ENCODE peak calls at places on chromosomes 2 and 18, in six cellular contexts. J, U, W, D, C and I are unnamed samples.

GRCh38 chr2:66573866-66574265 is 138.9 kb downstream of the MEIS1 start:
- DNase-seq in C (no peak), J (no peak), D (peak; percentile 16), U (no peak), W (no peak), I (no peak)

GRCh38 chr2:2656046-2656715 is 325.1 kb upstream of the MYT1L start:
- DNase-seq in C (no peak), J (no peak), U (no peak), W (no peak), D (no peak), I (no peak)

GRCh38 chr2:180519276-180519675 is 461.1 kb upstream of the UBE2E3 start:
- DNase-seq in C (no peak), U (no peak), D (no peak), W (no peak), J (no peak), I (no peak)

GRCh38 chr18:13503839-13504238 is 222.5 kb downstream of the FAM210A start:
- DNase-seq in W (no peak), D (no peak), C (peak; percentile 20), J (no peak), U (no peak), I (no peak)

GRCh38 chr2:29455202-29455885 is 340.1 kb downstream of the CLIP4 start:
- DNase-seq in J (no peak), U (no peak), D (no peak), C (no peak), W (no peak), I (no peak)

GRCh38 chr2:74597456-74597855 is 42.9 kb downstream of the DOK1 start:
- DNase-seq in D (no peak), W (no peak), J (no peak), U (no peak), C (no peak), I (no peak)

GRCh38 chr2:84674099-84674498 is 157.8 kb downstream of the DNAH6 start:
- DNase-seq in J (no peak), W (no peak), D (no peak), C (no peak), U (no peak), I (no peak)

GRCh38 chr2:12484536-12485115 is 232.1 kb upstream of the TRIB2 start:
- DNase-seq in D (no peak), C (no peak), U (no peak), W (no peak), J (no peak), I (no peak)

GRCh38 chr2:131682122-131682944 is 154.6 kb downstream of the CCDC74A start:
- DNase-seq in W (peak; percentile 93), U (peak; percentile 64), D (peak; percentile 84), C (peak; percentile 86), J (peak; percentile 79), I (peak; percentile 75)
- TF ChIP-seq CTCF in W (no peak), U (peak; percentile 24), D (peak; percentile 38), C (no peak), J (peak; percentile 40), I (no peak)

DNA sequence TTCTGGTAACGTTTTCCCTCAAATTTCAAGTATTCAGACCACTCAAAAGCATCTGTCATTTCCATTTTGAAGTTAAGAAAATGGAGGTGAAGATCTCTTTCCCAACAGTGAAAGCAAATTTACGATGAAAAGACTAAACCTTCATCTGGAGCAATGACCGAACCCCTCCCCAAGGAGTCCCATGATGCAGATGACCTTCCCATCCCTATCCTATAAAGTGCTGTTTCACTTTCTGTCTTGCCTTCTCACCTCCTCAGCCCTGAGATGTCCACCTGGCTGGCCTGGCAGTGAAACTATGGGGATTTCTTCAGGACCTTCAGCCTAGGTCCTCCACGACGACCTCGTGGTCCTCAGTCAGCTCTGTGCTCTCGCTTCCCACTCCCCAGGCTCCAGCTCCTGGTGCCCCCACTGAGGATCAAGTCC is 925 bp upstream of the NPC1 start:
- DNase-seq in U (no peak), C (no peak), W (no peak), J (no peak), D (peak; percentile 20), I (no peak)
- H3K4me3 ChIP-seq in U (no peak overlapping the region), C (peak overlapping the region; percentile 68), W (peak overlapping the region; percentile 80), J (peak overlapping the region; percentile 92), D (no peak overlapping the region), I (no peak overlapping the region)

GRCh38 chr2:10462178-10463083 is 14.3 kb upstream of the ODC1 start:
- DNase-seq in J (no peak), C (no peak), D (no peak), W (no peak), U (no peak), I (no peak)

GRCh38 chr2:10454505-10454904 is 6.4 kb upstream of the ODC1 start:
- DNase-seq in J (peak; percentile 31), C (no peak), D (no peak), U (no peak), W (no peak), I (no peak)

GRCh38 chr2:10453899-10454298 is 5.8 kb upstream of the ODC1 start:
- DNase-seq in W (no peak), C (no peak), D (no peak), J (no peak), U (no peak), I (no peak)

GRCh38 chr2:10460366-10460796 is 12.3 kb upstream of the ODC1 start:
- DNase-seq in W (no peak), D (no peak), U (no peak), J (no peak), C (no peak), I (no peak)

DNA sequence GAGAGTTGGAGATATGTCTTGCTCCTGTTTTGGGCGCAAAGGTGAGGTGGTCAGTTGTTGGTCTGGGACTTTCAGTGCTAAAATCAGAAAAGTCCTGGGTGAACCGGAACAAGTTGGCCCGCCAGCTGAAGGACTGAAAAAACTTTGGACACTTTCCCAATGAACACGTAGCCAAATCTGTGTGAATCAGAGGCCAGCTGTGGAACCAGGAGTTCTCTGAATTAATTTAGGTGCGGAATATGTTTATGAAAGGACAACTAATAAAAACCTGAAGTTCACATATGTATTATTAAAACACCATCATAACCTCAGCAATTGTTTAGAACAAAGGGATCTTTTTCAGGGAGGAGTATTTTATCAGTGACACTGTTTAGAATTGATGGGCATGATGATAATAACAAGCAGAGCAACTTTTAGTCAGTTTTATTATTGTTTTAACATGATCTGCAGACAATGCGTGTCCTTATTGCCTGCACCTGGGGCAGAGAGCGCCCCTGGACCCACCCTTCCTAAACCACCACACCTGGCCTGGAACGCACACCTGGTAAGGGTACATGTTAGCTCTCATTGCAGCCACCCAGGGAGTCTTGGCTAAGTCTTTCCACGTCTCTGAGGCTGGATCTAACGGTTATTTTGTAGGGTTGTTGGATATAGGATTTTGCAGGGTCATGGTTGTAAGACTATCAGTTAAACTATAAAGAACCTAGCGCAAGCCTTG is 9.9 kb upstream of the ODC1 start:
- DNase-seq in C (no peak), D (no peak), J (no peak), U (no peak), W (no peak), I (no peak)
- H3K27ac ChIP-seq in C (no peak overlapping the region), D (no peak overlapping the region), J (no peak overlapping the region), U (no peak overlapping the region), W (no peak overlapping the region), I (no peak overlapping the region)

DNA sequence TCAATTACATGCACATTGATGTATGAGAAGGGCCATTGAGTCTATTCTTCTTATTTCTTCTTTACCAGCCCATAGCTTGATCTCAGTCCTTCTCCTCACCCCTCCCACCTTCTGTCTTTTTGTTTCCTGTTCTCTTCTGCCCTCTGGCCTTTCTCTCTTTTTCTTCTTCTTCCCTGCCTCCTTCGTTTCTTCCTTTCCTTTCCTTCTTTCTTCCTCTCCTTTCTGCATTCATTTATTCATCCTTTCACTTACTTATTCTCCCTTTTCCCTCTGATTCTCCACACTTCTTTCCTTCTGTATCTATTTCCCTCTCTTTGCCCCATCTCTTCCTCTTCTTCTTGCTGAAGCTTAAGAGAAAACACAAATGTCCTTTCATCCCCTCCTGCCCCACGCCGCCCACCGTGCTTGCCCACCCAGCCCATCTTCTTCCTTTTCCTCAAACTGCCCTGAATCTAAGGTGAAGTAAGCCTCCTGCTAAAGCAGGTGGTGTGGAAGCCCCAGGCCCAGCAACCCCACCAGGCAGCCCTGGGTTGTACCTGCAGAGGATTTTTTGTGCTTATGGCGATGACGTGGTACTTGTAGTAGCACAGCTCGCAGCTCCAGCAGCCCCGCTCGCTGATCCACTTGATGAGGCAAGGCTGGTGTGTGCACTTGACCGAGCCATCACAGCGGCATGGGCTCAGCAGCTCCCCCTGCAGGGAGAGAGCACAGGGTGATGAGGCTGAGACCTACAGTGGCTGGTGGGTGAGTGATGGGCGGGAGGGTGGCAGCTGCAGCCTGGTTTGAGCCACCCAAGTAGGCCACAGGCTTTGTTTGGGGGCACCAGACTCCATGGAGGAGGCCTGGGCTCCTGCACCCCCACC is 89.0 kb downstream of the MARCHF4 start:
- DNase-seq in J (no peak), W (no peak), U (peak; percentile 83), C (no peak), D (no peak), I (no peak)
- TF ChIP-seq CTCF in J (no peak), W (no peak), U (peak; percentile 99), C (no peak), D (no peak), I (no peak)

DNA sequence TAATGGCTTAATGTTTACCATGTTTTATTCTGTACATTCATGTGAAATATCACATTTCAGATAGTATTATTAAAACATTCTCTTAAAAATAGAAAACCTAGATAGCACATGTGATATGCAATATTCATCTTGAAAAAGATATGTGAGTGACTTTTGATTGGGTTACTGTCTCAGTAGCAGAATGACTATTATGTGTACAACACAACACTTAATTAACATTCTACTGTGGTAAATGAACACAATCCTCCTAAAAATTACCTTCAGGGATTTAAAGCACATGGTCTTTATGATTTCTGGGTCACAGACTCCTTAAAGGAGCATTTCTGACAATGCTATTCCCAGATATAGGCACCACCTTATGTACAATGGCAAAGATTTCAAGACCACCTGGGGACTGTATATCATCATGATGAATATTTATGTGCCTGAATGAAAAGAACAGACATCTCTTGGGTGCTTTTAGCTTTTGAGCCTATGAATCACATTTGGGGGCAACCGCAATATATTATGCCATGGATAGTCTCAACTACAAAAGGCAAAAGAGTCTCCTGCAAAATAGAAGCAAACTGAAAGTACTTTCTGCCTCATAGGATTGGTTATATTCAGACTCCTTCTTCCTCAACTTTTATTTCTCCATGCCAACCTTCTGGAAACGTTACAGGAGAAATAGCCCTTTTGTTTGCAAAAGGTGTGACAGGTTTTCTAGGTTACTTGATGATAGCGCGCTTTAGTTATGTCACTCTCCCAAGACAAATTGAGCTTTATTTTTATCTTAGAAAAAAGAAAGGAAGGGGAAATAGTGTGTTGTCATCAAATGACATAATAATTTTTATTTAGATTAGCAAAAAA is 259.0 kb downstream of the CALCRL start:
- DNase-seq in D (no peak), J (no peak), W (no peak), U (no peak), C (no peak), I (no peak)
- H3K4me3 ChIP-seq in D (no peak overlapping the region), J (no peak overlapping the region), W (no peak overlapping the region), U (no peak overlapping the region), C (no peak overlapping the region), I (no peak overlapping the region)

GRCh38 chr2:17816396-17817245 is at the start of gene MSGN1:
- DNase-seq in U (no peak), D (no peak), C (no peak), W (peak; percentile 49), J (no peak), I (no peak)
- H3K27ac ChIP-seq in U (no peak within 1 kb of the TSS), D (no peak within 1 kb of the TSS), C (peak within 1 kb of the TSS; percentile 35), W (no peak within 1 kb of the TSS), J (no peak within 1 kb of the TSS), I (no peak within 1 kb of the TSS)

DNA sequence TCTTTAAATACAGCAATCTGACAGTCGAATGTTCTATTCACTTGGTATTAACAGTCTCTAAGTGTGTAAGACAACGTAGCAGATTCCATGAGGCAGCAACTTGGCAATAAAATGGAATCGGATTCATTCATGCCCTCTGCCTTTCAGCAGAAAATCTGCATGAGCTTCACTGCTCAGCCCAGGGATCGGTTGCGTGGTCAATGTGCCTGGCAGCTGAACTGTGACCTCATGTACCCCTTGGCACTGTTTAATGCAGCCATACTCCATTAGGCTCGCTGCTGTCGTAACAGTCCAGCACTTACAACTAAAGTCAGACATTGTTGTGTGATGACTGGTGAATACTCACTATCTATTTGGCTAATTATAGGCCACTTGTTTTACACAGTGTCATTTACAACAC is 17.7 kb upstream of the RGPD4 start:
- DNase-seq in U (no peak), D (no peak), C (no peak), W (no peak), J (peak; percentile 21), I (no peak)
- TF ChIP-seq CTCF in U (no peak), D (no peak), C (no peak), W (no peak), J (no peak), I (no peak)